ENCODE peak calls at places on chromosomes 6 and 20, in four cellular contexts. A is epithelial cell of esophagus, Z is AG04449, R is IMR-90. I is an unnamed sample.

GRCh38 chr6:30071081-30071818 is 4.3 kb downstream of the PPP1R11 start:
- DNase-seq in A (no peak), Z (no peak), R (peak), I (peak)

GRCh38 chr6:45923831-45924391 is 91.7 kb downstream of the CLIC5 start:
- DNase-seq in R (peak), A (peak), Z (no peak), I (peak)

GRCh38 chr6:82458147-82458546 is 94.5 kb downstream of the TPBG start:
- DNase-seq in Z (no peak), A (peak), R (no peak), I (peak)

GRCh38 chr6:84979541-84979940 is 215.1 kb upstream of the TBX18 start:
- DNase-seq in Z (no peak), A (no peak), R (no peak), I (peak)

GRCh38 chr6:26223677-26224546 is 136.7 kb downstream of the HFE start:
- DNase-seq in Z (no peak), A (peak), R (peak), I (peak)

GRCh38 chr20:5205348-5206210 is 78.8 kb downstream of the CDS2 start:
- DNase-seq in A (peak), Z (no peak), R (peak), I (peak)

GRCh38 chr6:153047386-153047785 is 44.9 kb upstream of the MTRF1L start:
- DNase-seq in Z (no peak), R (no peak), A (no peak), I (no peak)

GRCh38 chr6:57123111-57123510 is 33.1 kb downstream of the ZNF451 start:
- DNase-seq in R (no peak), A (peak), Z (no peak), I (peak)

GRCh38 chr6:7566617-7567173 is 23.3 kb upstream of the SNRNP48 start:
- DNase-seq in R (no peak), Z (no peak), A (no peak), I (no peak)

GRCh38 chr20:49985157-49985556 is 2.4 kb downstream of the SNAI1 start:
- DNase-seq in A (no peak), R (no peak), Z (no peak), I (no peak)
- H3K4me3 ChIP-seq in A (no peak), R (peak), Z (peak), I (no peak)

GRCh38 chr6:128483472-128484135 is 36.8 kb downstream of the PTPRK start:
- DNase-seq in Z (no peak), A (no peak), R (no peak), I (no peak)

GRCh38 chr6:128482642-128483041 is 37.8 kb downstream of the PTPRK start:
- DNase-seq in Z (no peak), A (no peak), R (no peak), I (no peak)

GRCh38 chr6:128487746-128488145 is 32.7 kb downstream of the PTPRK start:
- DNase-seq in A (peak), Z (no peak), R (peak), I (peak)

GRCh38 chr6:128491041-128491642 is 29.3 kb downstream of the PTPRK start:
- DNase-seq in R (no peak), A (peak), Z (no peak), I (no peak)

GRCh38 chr6:128487055-128487454 is 33.3 kb downstream of the PTPRK start:
- DNase-seq in R (no peak), A (no peak), Z (no peak), I (no peak)
- TF ChIP-seq CTCF in R (peak), A (peak), Z (no peak), I (peak)

GRCh38 chr6:143691900-143692572 is 14.3 kb downstream of the PHACTR2 start:
- DNase-seq in Z (no peak), R (no peak), A (no peak), I (no peak)
- H3K4me3 ChIP-seq in Z (no peak), R (no peak), A (no peak), I (no peak)

GRCh38 chr20:17858450-17859001 is 110.1 kb downstream of the SNX5 start:
- DNase-seq in A (no peak), Z (no peak), R (no peak), I (no peak)

GRCh38 chr20:17857639-17858449 is 110.8 kb downstream of the SNX5 start:
- DNase-seq in Z (no peak), A (peak), R (no peak), I (no peak)

GRCh38 chr20:17860306-17861197 is 108.0 kb downstream of the SNX5 start:
- DNase-seq in A (no peak), R (no peak), Z (no peak), I (no peak)

GRCh38 chr20:17859002-17859615 is 109.5 kb downstream of the SNX5 start:
- DNase-seq in R (no peak), Z (no peak), A (no peak), I (no peak)

GRCh38 chr20:17859616-17860232 is 108.9 kb downstream of the SNX5 start:
- DNase-seq in R (no peak), A (no peak), Z (no peak), I (no peak)
- TF ChIP-seq CTCF in R (no peak), A (no peak), Z (no peak), I (no peak)

DNA sequence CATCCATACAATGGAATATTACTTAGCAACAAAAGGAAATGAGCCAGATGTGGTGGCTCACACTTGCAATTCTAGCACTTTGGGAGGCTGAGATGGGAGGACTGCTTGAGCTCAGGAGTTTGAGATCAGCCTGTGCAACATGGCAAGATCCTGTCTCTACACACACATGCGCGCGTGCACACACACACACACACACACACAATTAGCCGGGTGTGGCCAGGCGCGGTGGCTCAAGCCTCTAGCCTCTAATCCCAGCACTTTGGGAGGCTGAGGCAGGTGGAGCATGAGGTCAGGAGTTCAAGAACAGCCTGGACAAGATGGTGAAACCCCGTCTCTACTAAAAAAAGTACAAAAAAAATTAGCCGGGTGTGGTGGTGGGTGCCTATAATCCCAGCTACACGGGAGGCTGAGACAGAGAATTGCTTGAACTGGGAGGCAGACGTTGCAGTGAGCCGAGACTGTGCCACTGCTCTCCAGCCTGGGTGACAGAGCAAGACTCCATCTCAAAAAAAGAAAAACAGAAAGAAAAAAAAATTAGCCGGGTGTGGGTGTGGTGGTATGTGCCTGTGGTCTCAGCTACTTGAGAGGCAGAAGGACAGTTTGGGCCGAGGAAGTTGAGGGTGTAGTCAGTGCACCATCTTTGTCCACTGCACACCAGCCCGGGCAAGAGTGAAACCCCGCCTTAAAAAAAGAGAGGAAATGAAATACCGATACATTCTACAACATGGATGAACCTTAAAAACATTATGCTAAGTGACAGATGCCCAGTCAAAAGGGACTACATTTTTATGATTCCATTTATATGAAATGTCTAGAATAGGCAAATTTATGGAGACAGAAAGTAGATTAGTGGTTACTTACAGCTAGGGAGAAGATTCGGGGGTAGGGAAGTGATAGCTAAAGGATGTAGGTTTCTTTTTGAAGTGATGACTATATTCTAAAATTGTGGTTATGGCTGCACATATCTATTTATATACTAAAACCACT is 52.5 kb downstream of the RBL1 start:
- DNase-seq in Z (no peak), R (no peak), A (no peak), I (no peak)
- H3K4me3 ChIP-seq in Z (no peak), R (no peak), A (no peak), I (no peak)

I was measured in fibroblast of mammary gland.